ENCODE peak calls at places on chromosomes 4 and X, in five cellular contexts. C, R, J, M and K are unnamed samples.

GRCh38 chrX:132480581-132481203 is 8.1 kb downstream of the MBNL3 start:
- DNase-seq in C (no peak), R (peak; percentile 82), J (peak; percentile 19), M (no peak), K (no peak)

GRCh38 chr4:40335508-40335860 is 351 bp downstream of the CHRNA9 start:
- DNase-seq in C (no peak), R (peak; percentile 41), J (no peak), M (no peak), K (no peak)

GRCh38 chrX:135112096-135112729 is 8.1 kb downstream of the ETDB start:
- DNase-seq in C (peak; percentile 47), R (peak; percentile 10), J (peak; percentile 22), M (no peak), K (no peak)

GRCh38 chr4:185127021-185127925 is 15.8 kb upstream of the SLC25A4 start:
- DNase-seq in C (no peak), R (no peak), J (no peak), M (no peak), K (no peak)

GRCh38 chr4:143986173-143986572 is 33.0 kb downstream of the GYPB start:
- DNase-seq in C (no peak), R (no peak), J (no peak), M (no peak), K (no peak)

GRCh38 chr4:166680801-166681200 is 553.5 kb downstream of the SPOCK3 start:
- DNase-seq in C (no peak), R (no peak), J (no peak), M (no peak), K (no peak)

GRCh38 chr4:37188100-37188499 is 56.4 kb upstream of the NWD2 start:
- DNase-seq in C (no peak), R (no peak), J (no peak), M (no peak), K (no peak)

GRCh38 chr4:17206829-17207773 is 304.8 kb downstream of the QDPR start:
- DNase-seq in C (no peak), R (no peak), J (no peak), M (no peak), K (no peak)

GRCh38 chr4:40419231-40419912 is 84.2 kb downstream of the CHRNA9 start:
- DNase-seq in C (no peak), R (no peak), J (no peak), M (no peak), K (no peak)

GRCh38 chr4:48483006-48483776 is at the start of gene SLC10A4:
- DNase-seq in C (no peak), R (no peak), J (no peak), M (no peak), K (no peak)

GRCh38 chr4:55186123-55186522 is 60.7 kb upstream of the KDR start:
- DNase-seq in C (no peak), R (no peak), J (no peak), M (no peak), K (no peak)
- TF ChIP-seq CTCF in C (no peak), R (no peak), J (peak; percentile 3), M (no peak), K (no peak)

DNA sequence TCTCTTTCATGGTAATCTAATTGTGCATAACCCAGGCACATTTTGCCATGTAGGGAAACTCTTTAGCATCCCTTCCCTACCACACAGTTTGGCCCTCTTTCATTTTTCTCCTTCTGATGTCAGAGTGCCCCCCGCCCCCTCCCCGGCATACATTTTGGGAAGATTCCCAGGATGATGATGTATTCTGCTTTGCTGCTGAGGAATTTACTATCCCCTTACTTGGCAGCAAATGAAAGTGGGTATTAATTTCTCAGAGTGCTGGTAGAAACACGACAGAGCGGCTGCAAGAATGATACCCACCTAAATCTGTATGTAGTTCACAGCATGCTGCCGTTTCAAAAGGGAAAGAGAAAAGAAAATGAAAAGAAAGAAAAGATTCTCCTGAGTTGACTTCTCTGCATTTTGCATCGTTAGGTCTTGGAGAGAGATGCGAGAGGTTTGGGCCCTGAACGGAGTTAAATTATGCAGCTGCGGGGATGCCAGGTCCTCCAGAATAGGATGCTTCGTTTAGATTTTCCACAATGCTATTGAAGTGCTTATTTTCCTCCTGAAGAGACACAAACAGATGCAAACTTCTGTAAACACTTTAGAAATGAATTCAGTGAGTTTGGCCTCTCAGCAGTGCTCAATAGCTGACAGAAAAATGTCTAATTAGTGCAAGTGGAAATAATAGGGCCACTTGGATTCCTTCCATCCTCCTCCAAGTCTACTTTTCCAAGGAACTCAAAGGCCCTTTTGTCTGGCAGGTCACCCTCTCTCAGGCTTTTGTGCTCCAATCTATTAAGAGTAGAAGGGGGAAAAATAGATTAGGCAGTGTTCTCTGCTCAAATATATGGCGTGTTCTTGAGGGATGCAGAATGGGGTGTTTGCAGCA is 106.1 kb downstream of the ALPK1 start:
- DNase-seq in C (no peak), R (no peak), J (no peak), M (no peak), K (no peak)
- H3K4me3 ChIP-seq in C (no peak overlapping the region), R (no peak overlapping the region), J (no peak overlapping the region), M (no peak overlapping the region), K (no peak overlapping the region)

GRCh38 chr4:84091266-84091665 is 407.8 kb downstream of the NKX6-1 start:
- DNase-seq in C (no peak), R (no peak), J (no peak), M (no peak), K (no peak)
- TF ChIP-seq CTCF in C (no peak), R (no peak), J (no peak), M (no peak), K (no peak)

DNA sequence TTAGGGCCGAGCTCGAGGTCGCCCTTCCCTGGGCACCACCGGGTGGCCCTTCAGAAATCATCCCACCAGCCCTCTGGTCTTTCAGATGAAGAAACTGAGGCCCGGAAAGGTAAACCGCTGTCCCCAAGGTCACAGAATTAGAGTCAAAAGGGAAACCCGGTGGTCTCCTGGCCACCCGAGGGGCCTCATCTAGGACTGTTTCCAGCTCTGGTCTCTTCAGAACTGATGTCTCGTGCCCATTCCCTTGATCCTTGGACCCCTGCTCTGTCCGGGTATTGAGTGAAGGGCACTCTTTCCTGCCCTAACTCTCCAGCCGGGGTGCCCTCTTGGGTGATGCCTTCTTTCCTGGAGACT is 841 bp downstream of the HTRA3 start:
- DNase-seq in C (no peak), R (no peak), J (no peak), M (no peak), K (no peak)
- H3K4me3 ChIP-seq in C (no peak overlapping the region), R (peak overlapping the region; percentile 44), J (no peak overlapping the region), M (no peak overlapping the region), K (peak overlapping the region; percentile 29)